ENCODE peak calls at places on chromosome 6, in five cellular contexts. Y, W, K, R and M are unnamed samples.

GRCh38 chr6:36033935-36034334 is 6.3 kb downstream of the MAPK14 start:
- DNase-seq in Y (no peak), W (no peak), K (no peak), R (no peak), M (no peak)

GRCh38 chr6:45691426-45691825 is 313.7 kb upstream of the SUPT3H start:
- DNase-seq in Y (no peak), W (no peak), K (no peak), R (no peak), M (no peak)

GRCh38 chr6:2984738-2985381 is 13.5 kb upstream of the SERPINB6 start:
- DNase-seq in Y (no peak), W (no peak), K (no peak), R (no peak), M (no peak)

GRCh38 chr6:41966961-41967311 is 25.3 kb upstream of the CCND3 start:
- DNase-seq in Y (no peak), W (peak; percentile 85), K (no peak), R (no peak), M (no peak)

GRCh38 chr6:165661416-165662001 is 1.5 kb downstream of the PDE10A start:
- DNase-seq in Y (no peak), W (no peak), K (no peak), R (no peak), M (no peak)

GRCh38 chr6:112253842-112254816 is at the start of gene LAMA4:
- DNase-seq in Y (peak; percentile 55), W (no peak), K (no peak), R (no peak), M (no peak)

GRCh38 chr6:163427498-163428254 is 13.2 kb downstream of the QKI start:
- DNase-seq in Y (no peak), W (no peak), K (no peak), R (no peak), M (peak; percentile 42)

GRCh38 chr6:33622456-33623431 is 1.6 kb downstream of the ITPR3 start:
- DNase-seq in Y (peak; percentile 38), W (no peak), K (no peak), R (no peak), M (no peak)

GRCh38 chr6:7150381-7151064 is 42.8 kb downstream of the RREB1 start:
- DNase-seq in Y (no peak), W (no peak), K (no peak), R (no peak), M (no peak)

GRCh38 chr6:63351995-63352586 is 32.3 kb upstream of the LGSN start:
- DNase-seq in Y (no peak), W (peak; percentile 29), K (no peak), R (no peak), M (no peak)

GRCh38 chr6:77620290-77620882 is 32.5 kb upstream of the MEI4 start:
- DNase-seq in Y (no peak), W (no peak), K (no peak), R (no peak), M (no peak)

GRCh38 chr6:87756858-87757257 is 54.8 kb upstream of the AKIRIN2 start:
- DNase-seq in Y (no peak), W (no peak), K (peak; percentile 65), R (no peak), M (peak; percentile 31)

GRCh38 chr6:105836889-105837288 is 249.2 kb upstream of the PRDM1 start:
- DNase-seq in Y (no peak), W (peak; percentile 45), K (no peak), R (no peak), M (no peak)

GRCh38 chr6:106159531-106159940 is 73.4 kb downstream of the PRDM1 start:
- DNase-seq in Y (no peak), W (peak; percentile 53), K (no peak), R (no peak), M (peak; percentile 83)

DNA sequence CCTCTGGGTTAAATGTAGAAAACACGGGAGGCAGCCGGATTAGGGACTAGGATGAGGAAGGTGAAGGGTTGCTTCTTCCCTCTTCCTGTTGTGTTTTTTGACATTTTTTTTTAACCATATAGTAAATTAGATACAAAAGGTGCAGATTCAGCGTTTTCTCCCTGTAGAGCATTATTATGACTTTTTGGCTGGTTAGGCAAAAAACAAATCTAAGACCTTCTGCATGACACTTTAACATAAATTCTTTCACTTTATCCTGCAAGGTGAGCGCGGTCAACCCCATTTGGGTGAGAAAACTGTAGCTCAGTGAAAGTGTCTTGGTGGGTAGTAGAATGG is 1.3 kb downstream of the SLC16A10 start:
- DNase-seq in Y (no peak), W (no peak), K (no peak), R (no peak), M (no peak)
- H3K4me3 ChIP-seq in Y (no peak overlapping the region), W (peak overlapping the region; percentile 56), K (peak overlapping the region; percentile 75), R (peak overlapping the region; percentile 59), M (no peak overlapping the region)

GRCh38 chr6:126312013-126312665 is 27.8 kb upstream of the CENPW start:
- DNase-seq in Y (no peak), W (no peak), K (no peak), R (no peak), M (no peak)
- TF ChIP-seq CTCF in Y (no peak), W (peak; percentile 18), K (no peak), R (no peak), M (peak; percentile 25)

DNA sequence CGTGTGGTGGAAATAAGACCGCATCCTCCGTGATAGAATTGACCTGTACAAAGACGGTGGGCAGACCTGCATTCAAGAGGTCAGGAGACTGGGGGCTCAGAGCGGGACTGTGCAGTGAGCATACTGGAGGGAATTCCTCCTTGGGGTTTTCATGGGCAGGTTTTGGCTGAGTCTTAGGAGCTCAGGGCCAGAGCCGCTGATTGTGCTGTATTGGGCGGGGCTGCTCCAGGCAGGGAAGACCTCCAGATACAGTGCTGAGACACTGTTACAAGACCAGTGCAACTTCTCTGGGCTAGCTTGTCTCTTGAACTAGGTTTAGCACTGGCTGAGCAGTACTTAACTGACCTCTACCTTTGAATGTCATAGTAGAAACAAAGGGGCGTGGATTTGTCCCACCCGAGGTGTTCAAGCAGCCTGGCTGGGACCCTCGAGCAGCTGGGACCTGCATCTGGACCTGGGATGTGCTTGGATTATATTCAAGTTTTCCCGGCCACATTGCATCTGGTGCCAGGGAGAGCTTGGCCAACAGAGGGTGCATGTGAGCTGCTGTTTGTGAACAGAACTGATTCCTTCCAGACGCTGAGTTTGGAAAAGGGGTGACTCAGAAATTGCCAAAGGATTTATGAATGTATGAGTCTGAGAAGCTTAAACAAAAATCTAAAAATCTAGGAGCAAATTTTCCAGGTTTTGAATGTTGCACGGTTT is 33.4 kb upstream of the SLC22A1 start:
- DNase-seq in Y (peak; percentile 76), W (peak; percentile 18), K (no peak), R (peak; percentile 65), M (peak; percentile 73)
- H3K36me3 ChIP-seq in Y (no peaks in the 10 kb centered on the region), W (peaks cover 12% of the 10 kb centered on the region), K (peaks cover 91% of the 10 kb centered on the region), R (peaks cover 3% of the 10 kb centered on the region), M (peaks cover 26% of the 10 kb centered on the region)

GRCh38 chr6:131638013-131638412 is 911 bp downstream of the ENPP3 start:
- DNase-seq in Y (no peak), W (no peak), K (no peak), R (no peak), M (no peak)
- H3K4me3 ChIP-seq in Y (no peak overlapping the region), W (no peak overlapping the region), K (no peak overlapping the region), R (no peak overlapping the region), M (no peak overlapping the region)